ENCODE peak calls at places on chromosomes 3 and 15, in six cellular contexts. K is mesothelial cell of epicardium, C is cardiac fibroblast, Z is right lobe of liver, B is nephron progenitor cell, L is left ventricle myocardium inferior. M is an unnamed sample.

GRCh38 chr15:77014137-77015081 is 19.5 kb downstream of the PSTPIP1 start:
- DNase-seq in C (no peak), L (no peak), K (no peak), B (no peak), Z (no peak), M (no peak)

GRCh38 chr3:140580746-140581145 is 97.1 kb upstream of the TRIM42 start:
- DNase-seq in B (no peak), K (no peak), L (no peak), C (peak), Z (no peak), M (no peak)

GRCh38 chr15:83940136-83940535 is 286.2 kb downstream of the ADAMTSL3 start:
- DNase-seq in Z (no peak), L (no peak), C (no peak), B (no peak), K (no peak), M (no peak)

GRCh38 chr3:153061938-153062528 is 100.0 kb upstream of the RAP2B start:
- DNase-seq in Z (no peak), K (no peak), L (no peak), B (no peak), C (no peak), M (no peak)

GRCh38 chr3:97827741-97828471 is 6.1 kb downstream of the CRYBG3 start:
- DNase-seq in B (no peak), Z (no peak), C (peak), L (no peak), K (no peak), M (no peak)

GRCh38 chr3:132593950-132594328 is 3.1 kb upstream of the ACKR4 start:
- DNase-seq in L (no peak), K (no peak), Z (no peak), C (peak), B (no peak), M (no peak)

GRCh38 chr3:53702776-53703175 is 143.4 kb downstream of the CHDH start:
- DNase-seq in Z (no peak), L (no peak), K (no peak), B (no peak), C (no peak), M (peak)

GRCh38 chr15:49843725-49844124 is 222.9 kb downstream of the DTWD1 start:
- DNase-seq in Z (no peak), B (no peak), L (no peak), K (no peak), C (peak), M (no peak)

GRCh38 chr3:72259755-72260589 is 475.0 kb upstream of the PROK2 start:
- DNase-seq in Z (no peak), K (no peak), B (no peak), L (no peak), C (peak), M (no peak)

GRCh38 chr3:16866447-16867025 is 18.2 kb upstream of the PLCL2 start:
- DNase-seq in B (no peak), Z (no peak), C (no peak), K (no peak), L (no peak), M (no peak)

GRCh38 chr15:67195305-67195704 is 59.2 kb downstream of the AAGAB start:
- DNase-seq in L (no peak), Z (no peak), K (no peak), B (no peak), C (no peak), M (no peak)

GRCh38 chr3:151537751-151538150 is 76.9 kb upstream of the IGSF10 start:
- DNase-seq in Z (no peak), L (no peak), C (peak), K (no peak), B (no peak), M (no peak)

GRCh38 chr3:186025161-186025560 is 83.7 kb downstream of the ETV5 start:
- DNase-seq in K (no peak), L (no peak), C (peak), B (no peak), Z (no peak), M (no peak)

GRCh38 chr3:49647741-49648140 is 26.4 kb upstream of the APEH start:
- DNase-seq in L (peak), C (no peak), B (no peak), K (no peak), Z (no peak), M (no peak)

GRCh38 chr3:150589759-150590158 is 13.4 kb upstream of the SELENOT start:
- DNase-seq in B (no peak), Z (no peak), K (no peak), C (peak), L (no peak), M (no peak)

DNA sequence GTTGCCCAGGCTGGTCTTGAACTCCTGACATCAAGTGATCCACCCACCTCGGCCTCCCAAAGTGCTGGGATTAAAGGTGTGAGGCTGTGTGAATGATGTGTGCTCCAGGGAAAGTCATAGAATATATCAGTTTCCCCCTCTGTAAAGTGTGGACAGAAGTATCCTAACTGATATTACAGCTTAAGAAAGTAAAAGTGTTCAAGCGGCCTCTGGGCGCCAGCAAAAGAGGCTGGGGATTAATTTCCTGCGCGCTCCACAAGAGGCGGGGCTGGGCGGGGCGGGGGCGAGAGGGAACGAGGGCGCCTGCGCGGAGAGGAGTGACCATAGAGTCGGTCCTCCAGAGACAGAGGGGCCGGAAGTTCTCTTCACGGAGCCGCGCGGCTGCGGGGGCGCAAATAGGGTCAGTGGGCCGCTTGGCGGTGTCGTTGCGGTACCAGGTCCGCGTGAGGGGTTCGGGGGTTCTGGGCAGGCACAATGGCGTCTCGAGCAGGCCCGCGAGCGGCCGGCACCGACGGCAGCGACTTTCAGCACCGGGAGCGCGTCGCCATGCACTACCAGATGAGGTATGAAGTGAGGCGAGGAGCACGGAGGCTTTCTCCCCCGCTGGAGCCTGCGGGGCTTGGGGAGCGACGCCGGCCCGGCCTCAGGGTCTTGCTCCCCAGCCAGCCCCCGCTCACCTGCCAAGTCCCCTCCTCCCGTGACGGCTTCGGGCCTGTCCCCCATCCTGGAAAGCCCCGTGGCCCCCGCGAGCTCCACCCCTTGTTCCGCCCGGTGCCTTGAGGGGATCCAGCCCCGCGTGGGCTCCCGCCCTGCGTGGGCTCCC is at the start of gene JAGN1:
- DNase-seq in Z (peak), B (peak), L (peak), C (peak), K (peak), M (peak)
- TF ChIP-seq CTCF in Z (peak), B (no peak), L (peak), C (no peak), K (no peak), M (peak)

GRCh38 chr3:187765342-187765741 is 20.1 kb upstream of the BCL6 start:
- DNase-seq in K (no peak), L (no peak), Z (no peak), B (no peak), C (peak), M (no peak)

GRCh38 chr3:187763850-187764648 is 18.8 kb upstream of the BCL6 start:
- DNase-seq in C (no peak), L (no peak), Z (no peak), B (no peak), K (peak), M (no peak)

GRCh38 chr3:187770224-187770623 is 25.0 kb upstream of the BCL6 start:
- DNase-seq in C (no peak), B (no peak), L (no peak), K (no peak), Z (no peak), M (no peak)

GRCh38 chr3:187769771-187770170 is 24.5 kb upstream of the BCL6 start:
- DNase-seq in C (no peak), K (no peak), L (no peak), Z (no peak), B (no peak), M (no peak)

DNA sequence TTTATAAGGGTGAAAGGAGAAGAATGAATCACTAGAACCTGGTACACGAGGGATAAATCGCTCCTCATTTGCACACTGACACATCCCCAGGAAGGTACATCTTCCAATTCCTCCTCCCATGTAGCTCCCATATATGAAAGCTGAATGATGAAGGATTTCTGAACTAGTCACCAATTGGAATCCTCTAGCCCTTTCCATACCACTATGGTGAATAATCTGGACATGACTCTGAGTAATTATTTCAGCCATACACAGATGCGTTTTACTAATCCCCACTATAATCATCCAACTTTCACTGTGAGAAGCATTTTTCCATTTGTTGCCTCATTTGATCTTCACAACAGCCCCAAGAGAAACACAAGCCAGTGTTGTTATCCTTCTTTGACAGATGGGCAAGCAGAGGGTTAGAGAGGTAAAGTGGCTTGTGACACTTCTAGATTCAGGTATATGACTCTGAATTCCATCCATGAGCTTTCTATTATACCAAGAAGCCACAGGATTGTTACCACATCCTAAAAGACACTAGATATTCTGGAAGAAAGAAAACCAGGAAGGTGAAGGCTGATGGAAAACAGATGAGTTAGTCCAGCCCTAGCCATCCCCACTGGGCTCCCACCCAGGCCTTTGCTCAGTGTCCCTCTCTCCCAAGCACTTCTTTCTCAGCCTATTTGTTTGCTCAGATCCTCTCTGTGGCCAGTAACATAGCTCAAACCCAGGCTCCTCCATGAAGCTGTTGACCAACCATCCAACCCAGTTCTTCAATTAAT is 22.2 kb upstream of the BCL6 start:
- DNase-seq in Z (no peak), B (no peak), K (no peak), L (no peak), C (peak), M (no peak)
- TF ChIP-seq CTCF in Z (no peak), B (no peak), K (no peak), L (no peak), C (no peak), M (no peak)

DNA sequence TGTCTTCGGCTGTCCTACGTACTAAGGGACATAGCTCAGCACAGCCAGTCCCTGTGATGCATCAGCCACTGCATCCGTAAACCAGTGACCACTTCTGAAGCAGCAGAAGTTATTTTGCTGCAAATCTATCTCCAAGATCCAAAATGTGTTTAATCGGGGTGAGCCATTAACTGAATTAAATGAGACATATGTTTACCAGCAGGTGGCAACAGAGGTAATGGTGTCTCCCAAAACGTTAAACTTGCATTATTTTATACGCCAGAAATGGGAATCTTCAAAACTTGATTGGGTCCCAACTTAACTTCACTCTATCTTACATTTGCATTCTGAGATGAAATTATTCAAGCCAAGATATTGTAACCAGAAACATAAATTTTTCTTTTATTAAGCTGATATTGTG is 75.3 kb upstream of the BOC start:
- DNase-seq in B (no peak), L (no peak), K (no peak), Z (no peak), C (peak), M (no peak)
- TF ChIP-seq CTCF in B (peak), L (peak), K (peak), Z (peak), C (peak), M (peak)

DNA sequence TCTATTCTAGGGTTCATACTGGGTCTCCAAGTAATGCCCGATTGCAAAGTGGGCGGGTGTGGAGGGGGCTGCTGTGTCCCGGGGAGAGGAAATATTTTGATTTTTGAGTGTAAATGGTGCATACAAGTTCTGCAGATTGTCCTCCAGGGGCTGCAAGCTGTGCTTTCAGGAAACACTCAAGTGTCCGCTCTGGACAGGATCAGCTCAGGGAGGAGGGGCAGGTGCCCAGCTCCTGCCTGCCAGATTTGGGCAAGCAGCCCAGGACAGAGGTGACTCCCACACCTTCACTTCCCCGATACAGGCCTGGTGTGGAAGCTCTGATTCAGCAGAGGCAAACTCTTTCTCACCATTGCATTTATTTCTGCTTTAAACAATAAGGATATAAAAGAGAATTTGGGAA is 142.7 kb downstream of the ALDH1A2 start:
- DNase-seq in B (no peak), Z (peak), L (peak), C (peak), K (no peak), M (no peak)
- TF ChIP-seq CTCF in B (no peak), Z (peak), L (peak), C (no peak), K (no peak), M (no peak)

GRCh38 chr3:119034256-119035013 is at the start of gene IGSF11:
- DNase-seq in K (peak), B (peak), C (peak), L (peak), Z (peak), M (peak)
- TF ChIP-seq CTCF in K (no peak), B (no peak), C (no peak), L (peak), Z (peak), M (peak)

GRCh38 chr15:26864664-26865191 is 2.1 kb upstream of the GABRA5 start:
- DNase-seq in C (peak), L (no peak), B (peak), Z (no peak), K (peak), M (no peak)

GRCh38 chr15:26866298-26867198 is at the start of gene GABRA5:
- DNase-seq in B (peak), K (peak), L (no peak), C (peak), Z (no peak), M (peak)

GRCh38 chr15:26869628-26870027 is 2.8 kb downstream of the GABRA5 start:
- DNase-seq in B (no peak), K (no peak), L (no peak), Z (no peak), C (no peak), M (no peak)

GRCh38 chr15:26868029-26868685 is 1.3 kb downstream of the GABRA5 start:
- DNase-seq in C (no peak), Z (no peak), B (no peak), L (no peak), K (no peak), M (no peak)

DNA sequence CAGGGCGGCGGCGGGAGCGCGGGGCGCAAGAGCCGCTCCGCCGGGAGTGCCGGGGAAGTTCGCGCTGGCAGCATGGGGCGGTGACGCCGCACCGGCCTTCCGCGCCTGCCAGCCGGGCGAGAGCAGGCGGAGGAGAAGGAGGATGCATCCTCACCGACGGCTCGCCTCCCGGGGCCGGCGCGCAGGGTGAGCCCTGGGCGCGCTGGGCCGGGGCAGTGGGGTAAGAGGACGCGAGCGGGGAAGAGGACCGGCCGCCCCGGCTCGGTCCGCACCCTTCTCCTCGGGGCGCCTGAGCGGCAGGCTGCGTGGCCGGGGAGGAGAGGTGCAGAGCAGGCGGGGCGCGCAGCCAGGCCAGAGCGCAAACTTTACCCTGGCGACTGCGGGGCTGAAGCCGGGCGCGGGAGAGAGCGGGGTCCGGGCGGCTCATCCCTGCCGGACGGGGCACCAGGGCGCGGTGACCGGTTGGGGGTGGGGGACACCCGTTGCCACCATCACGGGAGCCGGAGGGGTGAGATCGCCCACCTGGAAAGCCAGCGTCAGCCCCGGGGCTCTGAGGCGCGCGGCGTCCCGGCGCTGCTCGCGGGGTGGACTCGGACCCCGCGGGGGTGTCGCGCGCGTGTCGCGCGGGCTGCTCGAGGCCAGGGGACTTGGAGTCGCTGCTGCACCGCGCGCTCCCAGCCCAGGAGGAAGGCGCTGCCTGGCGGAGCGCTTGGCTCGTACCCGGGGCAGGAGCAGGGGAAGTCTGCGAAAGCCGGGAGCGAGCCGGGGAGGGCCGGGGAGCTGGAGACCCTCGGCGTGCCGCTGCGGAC is 541 bp downstream of the GABRA5 start:
- DNase-seq in L (no peak), B (peak), C (no peak), K (peak), Z (no peak), M (no peak)
- TF ChIP-seq CTCF in L (no peak), B (no peak), C (no peak), K (no peak), Z (no peak), M (no peak)

DNA sequence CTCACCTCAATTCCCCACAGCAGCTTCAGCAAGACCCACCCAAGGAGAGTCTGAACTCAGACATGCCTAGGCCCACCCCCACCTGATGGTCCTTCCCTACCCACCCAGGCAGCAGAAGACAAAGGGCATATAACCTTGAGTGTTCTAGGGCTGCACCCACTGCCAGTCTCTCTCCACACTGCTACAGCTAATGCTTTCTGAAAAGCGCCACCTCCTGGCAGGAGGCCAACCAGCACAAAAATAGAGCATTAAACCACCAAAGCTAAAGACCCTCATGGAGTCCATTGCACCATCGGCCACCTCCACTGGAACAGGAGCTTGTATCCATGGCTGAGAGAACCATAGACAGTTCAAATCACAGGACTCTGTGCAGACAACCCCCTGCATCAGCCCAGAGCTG is 11.3 kb upstream of the RPL39L start:
- DNase-seq in K (no peak), L (no peak), B (no peak), C (no peak), Z (no peak), M (no peak)
- TF ChIP-seq CTCF in K (no peak), L (no peak), B (no peak), C (no peak), Z (no peak), M (peak)

DNA sequence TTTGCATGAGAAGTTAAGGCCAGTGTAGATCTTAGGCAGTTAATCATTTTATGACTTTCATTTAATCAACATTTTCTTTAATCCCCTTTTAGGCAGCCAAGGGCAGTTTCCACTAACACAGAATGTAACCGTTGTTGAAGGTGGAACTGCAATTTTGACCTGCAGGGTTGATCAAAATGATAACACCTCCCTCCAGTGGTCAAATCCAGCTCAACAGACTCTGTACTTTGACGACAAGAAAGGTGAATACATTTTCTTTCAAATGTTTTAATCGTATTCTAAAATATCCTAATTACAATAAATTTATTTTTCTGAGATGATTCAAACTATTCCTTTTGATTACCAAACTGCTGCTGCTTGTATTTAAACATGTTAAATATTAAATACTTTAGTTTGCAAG is 843.2 kb downstream of the CADM2 start:
- DNase-seq in L (no peak), C (no peak), K (no peak), B (peak), Z (no peak), M (no peak)
- TF ChIP-seq CTCF in L (peak), C (no peak), K (no peak), B (peak), Z (no peak), M (peak)

GRCh38 chr3:157713101-157713500 is 209.9 kb upstream of the VEPH1 start:
- DNase-seq in B (no peak), Z (no peak), K (no peak), L (no peak), C (no peak), M (no peak)
- TF ChIP-seq CTCF in B (no peak), Z (no peak), K (no peak), L (no peak), C (no peak), M (no peak)

M was measured in type B pancreatic cell.